ENCODE peak calls at places on chromosomes 11 and 22, in four cellular contexts. R is body of pancreas, V is IMR-90, N is HFF-Myc. Z is an unnamed sample.

GRCh38 chr11:134572741-134573675 is 161.0 kb upstream of the B3GAT1 start:
- DNase-seq in N (no peak), V (no peak), R (no peak), Z (no peak)

GRCh38 chr11:125300791-125301218 is 136.3 kb downstream of the PKNOX2 start:
- DNase-seq in V (peak; percentile 79), R (peak; percentile 36), N (peak; percentile 40), Z (peak; percentile 9)

GRCh38 chr22:37080438-37080837 is 28.9 kb downstream of the KCTD17 start:
- DNase-seq in R (no peak), V (no peak), N (no peak), Z (no peak)

GRCh38 chr11:40544162-40544561 is 915.3 kb downstream of the LRRC4C start:
- DNase-seq in V (no peak), R (no peak), N (no peak), Z (no peak)

GRCh38 chr11:119316017-119316728 is 757 bp downstream of the MCAM start:
- DNase-seq in R (peak; percentile 69), V (no peak), N (no peak), Z (peak; percentile 29)

GRCh38 chr11:117314840-117315239 is 1.2 kb downstream of the BACE1 start:
- DNase-seq in R (peak; percentile 35), N (no peak), V (no peak), Z (no peak)

GRCh38 chr22:35177811-35178210 is 79.5 kb upstream of the HMGXB4 start:
- DNase-seq in N (no peak), R (no peak), V (no peak), Z (no peak)

GRCh38 chr11:46541593-46542371 is 52.0 kb downstream of the AMBRA1 start:
- DNase-seq in V (no peak), N (no peak), R (peak; percentile 94), Z (peak; percentile 75)

GRCh38 chr11:123093686-123094085 is 31.8 kb upstream of the HSPA8 start:
- DNase-seq in V (no peak), R (no peak), N (no peak), Z (no peak)

GRCh38 chr11:119101367-119101758 is 290 bp downstream of the DPAGT1 start:
- DNase-seq in R (no peak), N (no peak), V (no peak), Z (no peak)

GRCh38 chr22:46612904-46613605 is 7.1 kb upstream of the GRAMD4 start:
- DNase-seq in R (no peak), N (no peak), V (no peak), Z (no peak)

GRCh38 chr22:46815896-46816721 is 53.7 kb downstream of the TBC1D22A start:
- DNase-seq in N (no peak), V (peak; percentile 66), R (peak; percentile 36), Z (peak; percentile 27)

GRCh38 chr11:66866420-66867010 is 9.7 kb downstream of the LRFN4 start:
- DNase-seq in N (no peak), R (no peak), V (no peak), Z (no peak)

GRCh38 chr11:66868082-66868725 is 11.3 kb downstream of the LRFN4 start:
- DNase-seq in V (no peak), N (no peak), R (no peak), Z (no peak)

GRCh38 chr11:66868726-66869291 is 11.9 kb downstream of the LRFN4 start:
- DNase-seq in R (peak; percentile 81), V (no peak), N (no peak), Z (peak; percentile 44)

GRCh38 chr11:66866007-66866406 is 9.1 kb downstream of the LRFN4 start:
- DNase-seq in N (no peak), V (no peak), R (no peak), Z (no peak)

DNA sequence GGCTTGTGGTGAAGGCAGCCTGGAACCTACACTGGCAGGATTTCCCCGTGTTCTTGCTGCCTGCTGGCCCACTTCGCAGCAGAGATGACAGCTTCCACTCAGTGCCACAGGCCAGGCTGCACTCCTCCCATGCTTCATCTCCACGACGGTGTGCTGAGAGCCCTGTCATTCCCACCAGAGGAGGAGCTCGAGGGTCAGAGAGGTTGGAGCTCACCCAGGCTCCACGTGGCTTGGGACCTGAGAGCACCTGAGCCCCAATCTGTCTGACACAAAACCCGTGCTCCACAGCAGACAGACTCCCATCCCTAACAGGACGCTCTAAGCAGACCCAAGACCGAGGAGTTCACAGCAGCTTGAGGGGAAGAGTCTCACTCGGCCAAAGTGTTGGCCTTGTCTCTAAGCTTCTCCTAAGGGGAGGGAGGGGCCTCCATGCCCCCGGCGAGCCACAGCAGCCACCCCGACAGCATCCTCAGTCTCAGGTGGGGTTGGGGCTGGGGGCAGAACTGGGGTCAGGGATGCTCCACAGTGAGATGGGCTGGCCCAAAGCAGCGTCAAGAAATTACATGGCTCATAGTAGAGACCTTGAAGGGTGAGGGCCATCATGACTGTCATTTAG is 10.7 kb downstream of the LRFN4 start:
- DNase-seq in V (no peak), R (no peak), N (no peak), Z (no peak)
- TF ChIP-seq CTCF in V (no peak), R (no peak), N (no peak), Z (no peak)

DNA sequence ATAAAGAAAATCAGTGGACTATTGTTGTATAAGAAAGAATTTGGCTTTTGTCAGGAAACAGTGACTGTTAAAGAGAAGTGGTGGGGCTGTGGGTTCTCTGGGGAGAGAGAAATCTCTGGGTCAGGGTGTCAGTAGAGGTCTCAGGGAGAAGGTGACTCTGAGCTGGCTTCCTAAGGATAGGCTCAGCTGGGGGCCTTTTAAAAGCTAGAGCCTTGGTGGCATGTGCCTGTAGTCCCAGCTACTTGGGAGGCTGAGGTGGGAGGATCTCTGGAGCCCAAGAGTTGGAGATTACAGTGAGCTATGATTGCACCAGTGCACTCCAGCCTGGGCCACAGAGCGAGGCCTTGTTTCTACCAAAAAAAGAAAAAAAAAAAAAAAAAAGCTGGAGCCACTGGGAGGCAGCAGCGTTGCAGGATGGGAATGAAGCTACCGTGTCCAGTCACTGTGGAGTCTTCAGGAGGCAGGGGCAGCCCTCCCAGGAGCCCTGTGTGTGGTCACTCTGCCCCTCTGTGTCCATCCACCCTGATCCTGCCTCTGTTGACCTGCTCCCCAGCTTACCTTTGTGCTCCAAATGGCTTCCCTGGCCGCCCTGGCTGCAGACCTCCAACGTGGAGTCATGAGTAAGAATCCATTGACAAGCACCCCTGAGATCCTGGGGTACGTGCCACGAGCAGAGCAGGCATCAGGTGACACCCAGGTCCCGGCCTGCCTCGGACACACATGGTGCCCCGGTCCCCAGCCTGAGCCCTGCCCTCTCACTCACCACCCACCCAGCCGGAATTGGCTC is 5.4 kb upstream of the MIF start:
- DNase-seq in R (no peak), V (peak; percentile 39), N (no peak), Z (no peak)
- TF ChIP-seq CTCF in R (no peak), V (peak; percentile 46), N (peak; percentile 15), Z (no peak)

GRCh38 chr11:26473216-26474194 is 98.6 kb downstream of the MUC15 start:
- DNase-seq in V (no peak), N (no peak), R (no peak), Z (peak; percentile 0)

GRCh38 chr11:26474401-26474800 is 97.7 kb downstream of the MUC15 start:
- DNase-seq in N (no peak), R (no peak), V (no peak), Z (no peak)

GRCh38 chr11:26465270-26465669 is 106.8 kb downstream of the MUC15 start:
- DNase-seq in N (no peak), V (no peak), R (no peak), Z (no peak)

GRCh38 chr11:26467506-26467905 is 104.6 kb downstream of the MUC15 start:
- DNase-seq in V (no peak), R (no peak), N (no peak), Z (no peak)

DNA sequence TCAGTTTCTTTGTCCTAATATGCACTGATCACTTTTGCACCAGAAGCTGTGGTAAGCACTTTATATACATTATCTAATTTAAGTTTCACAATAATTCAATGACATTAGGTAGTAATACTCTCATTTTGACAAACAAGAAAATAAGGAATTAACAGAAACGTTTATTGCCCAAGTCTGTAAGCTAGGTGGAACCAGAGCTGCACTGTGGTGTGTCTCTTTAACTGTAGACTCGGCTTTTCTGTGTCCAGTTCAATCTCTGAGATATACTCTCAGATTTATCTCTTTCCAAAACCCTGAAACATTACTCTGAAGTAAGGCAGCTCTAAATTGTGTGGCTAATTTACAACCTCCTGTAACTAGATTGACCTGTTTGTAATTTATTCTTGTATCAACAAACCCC is 101.1 kb downstream of the MUC15 start:
- DNase-seq in R (no peak), V (no peak), N (no peak), Z (no peak)
- TF ChIP-seq CTCF in R (no peak), V (no peak), N (no peak), Z (no peak)

GRCh38 chr11:44566952-44567875 is 1.8 kb downstream of the CD82 start:
- DNase-seq in R (no peak), V (no peak), N (no peak), Z (no peak)
- TF ChIP-seq CTCF in R (no peak), V (peak; percentile 25), N (no peak), Z (no peak)

GRCh38 chr22:31253949-31254348 is 38.3 kb downstream of the PIK3IP1 start:
- DNase-seq in V (no peak), R (peak; percentile 92), N (no peak), Z (peak; percentile 10)
- TF ChIP-seq CTCF in V (no peak), R (peak; percentile 54), N (no peak), Z (no peak)

GRCh38 chr11:120666121-120666639 is 154.6 kb downstream of the GRIK4 start:
- DNase-seq in N (no peak), R (no peak), V (no peak), Z (no peak)
- TF ChIP-seq CTCF in N (no peak), R (no peak), V (no peak), Z (no peak)

GRCh38 chr11:65718531-65718930 is 2.1 kb downstream of the RNASEH2C start:
- DNase-seq in N (no peak), V (no peak), R (no peak), Z (no peak)

GRCh38 chr11:65719887-65720236 is 736 bp downstream of the RNASEH2C start:
- DNase-seq in R (no peak), N (no peak), V (peak; percentile 36), Z (no peak)

GRCh38 chr11:65718964-65719492 is 1.6 kb downstream of the RNASEH2C start:
- DNase-seq in V (peak; percentile 12), R (peak; percentile 82), N (no peak), Z (no peak)

GRCh38 chr11:65722261-65722660 is 1.7 kb upstream of the RNASEH2C start:
- DNase-seq in N (no peak), R (no peak), V (no peak), Z (no peak)

GRCh38 chr11:65720237-65720934 is at the start of gene RNASEH2C:
- DNase-seq in N (no peak), V (peak; percentile 80), R (peak; percentile 83), Z (peak; percentile 79)
- TF ChIP-seq CTCF in N (no peak), V (no peak), R (peak; percentile 12), Z (no peak)